ENCODE peak calls at places on chromosomes 11 and 22, in four cellular contexts. P is Kasumi-1, G is GM23338, J is neural progenitor cell. U is an unnamed sample.

GRCh38 chr11:76336597-76336996 is 44.3 kb downstream of the THAP12 start:
- DNase-seq in P (no peak), G (no peak), J (no peak), U (no peak)

GRCh38 chr11:125313271-125314222 is 149.0 kb downstream of the PKNOX2 start:
- DNase-seq in P (no peak), G (no peak), J (no peak), U (no peak)

GRCh38 chr11:45715398-45715797 is 50.0 kb upstream of the CHST1 start:
- DNase-seq in P (no peak), G (no peak), J (no peak), U (no peak)

GRCh38 chr11:77457340-77457739 is 16.6 kb downstream of the PAK1 start:
- DNase-seq in P (no peak), G (peak), J (peak), U (peak)

GRCh38 chr11:94934362-94934761 is 39.0 kb downstream of the CWC15 start:
- DNase-seq in P (no peak), G (peak), J (peak), U (peak)

GRCh38 chr11:62306227-62306626 is 7.4 kb upstream of the SCGB1D4 start:
- DNase-seq in P (no peak), G (peak), J (no peak), U (no peak)

GRCh38 chr22:27450448-27450847 is 351.1 kb downstream of the MN1 start:
- DNase-seq in P (no peak), G (no peak), J (no peak), U (no peak)

GRCh38 chr11:19976281-19976941 is 183.9 kb downstream of the DBX1 start:
- DNase-seq in P (no peak), G (no peak), J (no peak), U (no peak)

GRCh38 chr22:22692707-22693530 is 48.5 kb downstream of the GGTLC2 start:
- DNase-seq in P (no peak), G (peak), J (peak), U (peak)

GRCh38 chr22:21841422-21841821 is 26.0 kb downstream of the MAPK1 start:
- DNase-seq in P (no peak), G (no peak), J (no peak), U (no peak)

GRCh38 chr22:26656896-26657851 is at the start of gene MIAT:
- DNase-seq in P (no peak), G (peak), J (peak), U (peak)

GRCh38 chr11:65551572-65552398 is 6.4 kb downstream of the LTBP3 start:
- DNase-seq in P (peak), G (peak), J (peak), U (peak)

GRCh38 chr11:72773291-72773690 is 20.6 kb downstream of the STARD10 start:
- DNase-seq in P (peak), G (no peak), J (no peak), U (no peak)

U was measured in H7.